ENCODE peak calls at places on chromosomes 2 and 18, in five cellular contexts. O is GM18507, K is Caki2, S is iPS DF 6.9, C is fibroblast of the conjunctiva. B is an unnamed sample.
A peak's percentile ranks its signal among the peaks of the same experiment; 100 is the strongest.

GRCh38 chr2:40218679-40219078 is 233.2 kb downstream of the SLC8A1 start:
- DNase-seq in S (no peak), O (no peak), K (no peak), C (no peak), B (no peak)

GRCh38 chr2:11329759-11330158 is 14.7 kb downstream of the ROCK2 start:
- DNase-seq in K (no peak), S (no peak), C (no peak), O (no peak), B (no peak)

GRCh38 chr2:200435379-200435778 is 74.5 kb downstream of the KCTD18 start:
- DNase-seq in K (no peak), O (no peak), S (no peak), C (no peak), B (no peak)

GRCh38 chr2:9211496-9211895 is 4.9 kb downstream of the ASAP2 start:
- DNase-seq in S (no peak), K (no peak), C (peak; percentile 35), O (no peak), B (no peak)

GRCh38 chr2:10471956-10472355 is 23.8 kb upstream of the ODC1 start:
- DNase-seq in C (no peak), K (no peak), S (no peak), O (no peak), B (no peak)

GRCh38 chr2:40276076-40276475 is 175.8 kb downstream of the SLC8A1 start:
- DNase-seq in C (no peak), S (no peak), O (no peak), K (no peak), B (no peak)

GRCh38 chr2:62195421-62196277 is at the start of gene B3GNT2:
- DNase-seq in O (peak; percentile 73), K (peak; percentile 66), C (no peak), S (no peak), B (no peak)

GRCh38 chr18:48563027-48563426 is 24.2 kb downstream of the CTIF start:
- DNase-seq in O (no peak), C (no peak), K (no peak), S (no peak), B (peak; percentile 56)

GRCh38 chr2:12424820-12425219 is 291.9 kb upstream of the TRIB2 start:
- DNase-seq in C (no peak), O (no peak), S (no peak), K (no peak), B (no peak)

GRCh38 chr2:33322099-33322498 is 154.3 kb upstream of the RASGRP3 start:
- DNase-seq in O (no peak), S (no peak), K (no peak), C (peak; percentile 84), B (peak; percentile 12)

GRCh38 chr2:187466129-187466792 is 18.2 kb upstream of the CALCRL start:
- DNase-seq in K (no peak), C (no peak), O (no peak), S (no peak), B (no peak)

GRCh38 chr2:19355416-19355821 is 3.0 kb downstream of the OSR1 start:
- DNase-seq in C (no peak), S (no peak), K (no peak), O (no peak), B (no peak)

GRCh38 chr2:25853038-25853638 is 25.1 kb downstream of the ASXL2 start:
- DNase-seq in C (no peak), S (no peak), O (no peak), K (no peak), B (no peak)

GRCh38 chr2:216923706-216924105 is 63.8 kb upstream of the TNP1 start:
- DNase-seq in O (no peak), K (no peak), C (no peak), S (no peak), B (no peak)

GRCh38 chr2:223674998-223675609 is 72.9 kb upstream of the SCG2 start:
- DNase-seq in C (peak; percentile 14), O (no peak), S (no peak), K (peak; percentile 21), B (no peak)

GRCh38 chr2:237895544-237896506 is 36.4 kb downstream of the RAMP1 start:
- DNase-seq in K (no peak), O (no peak), C (no peak), S (no peak), B (no peak)

GRCh38 chr2:207879536-207879935 is 109.8 kb upstream of the FZD5 start:
- DNase-seq in O (no peak), C (no peak), S (no peak), K (no peak), B (no peak)

GRCh38 chr2:28624436-28624797 is 127.2 kb upstream of the PPP1CB start:
- DNase-seq in C (no peak), K (no peak), S (no peak), O (no peak), B (no peak)

GRCh38 chr2:64857581-64858471 is 131.4 kb upstream of the SLC1A4 start:
- DNase-seq in K (no peak), O (no peak), S (no peak), C (peak; percentile 88), B (no peak)

GRCh38 chr18:23743733-23744333 is 54.6 kb downstream of the LAMA3 start:
- DNase-seq in O (no peak), C (no peak), S (no peak), K (no peak), B (no peak)